ENCODE peak calls at places on chromosomes 11 and 22, in five cellular contexts. One of them, this sample, is unnamed.

GRCh38 chr22:44917372-44918165 is 92.2 kb downstream of the PHF21B start:
- DNase-seq in activated CD4-positive, CD25-positive, alpha-beta regulatory T cell: no peak
- DNase-seq in RPMI7951: no peak
- DNase-seq in EH: no peak
- DNase-seq in brain pericyte: no peak
- DNase-seq in this sample: no peak

GRCh38 chr11:1829039-1829820 is 5.6 kb upstream of the SYT8 start:
- DNase-seq in activated CD4-positive, CD25-positive, alpha-beta regulatory T cell: no peak
- DNase-seq in RPMI7951: peak; percentile 91
- DNase-seq in EH: peak; percentile 83
- DNase-seq in brain pericyte: no peak
- DNase-seq in this sample: no peak

GRCh38 chr22:44351685-44352377 is 39.1 kb upstream of the SHISAL1 start:
- DNase-seq in activated CD4-positive, CD25-positive, alpha-beta regulatory T cell: no peak
- DNase-seq in RPMI7951: peak; percentile 85
- DNase-seq in EH: peak; percentile 94
- DNase-seq in brain pericyte: no peak
- DNase-seq in this sample: no peak

GRCh38 chr11:68372114-68372513 is 59.7 kb downstream of the LRP5 start:
- DNase-seq in activated CD4-positive, CD25-positive, alpha-beta regulatory T cell: no peak
- DNase-seq in RPMI7951: no peak
- DNase-seq in EH: no peak
- DNase-seq in brain pericyte: no peak
- DNase-seq in this sample: no peak

GRCh38 chr11:72216638-72217037 is at the start of gene FOLR2:
- DNase-seq in activated CD4-positive, CD25-positive, alpha-beta regulatory T cell: no peak
- DNase-seq in RPMI7951: no peak
- DNase-seq in EH: no peak
- DNase-seq in brain pericyte: no peak
- DNase-seq in this sample: no peak

GRCh38 chr11:70688142-70688541 is 289.8 kb downstream of the CTTN start:
- DNase-seq in activated CD4-positive, CD25-positive, alpha-beta regulatory T cell: no peak
- DNase-seq in RPMI7951: no peak
- DNase-seq in EH: no peak
- DNase-seq in brain pericyte: no peak
- DNase-seq in this sample: no peak

GRCh38 chr22:38034278-38034882 is 22.8 kb upstream of the PICK1 start:
- DNase-seq in activated CD4-positive, CD25-positive, alpha-beta regulatory T cell: no peak
- DNase-seq in RPMI7951: peak; percentile 90
- DNase-seq in EH: peak; percentile 95
- DNase-seq in brain pericyte: peak; percentile 47
- DNase-seq in this sample: no peak

GRCh38 chr11:131546218-131546895 is 175.9 kb downstream of the NTM start:
- DNase-seq in activated CD4-positive, CD25-positive, alpha-beta regulatory T cell: no peak
- DNase-seq in RPMI7951: no peak
- DNase-seq in EH: no peak
- DNase-seq in brain pericyte: no peak
- DNase-seq in this sample: no peak

GRCh38 chr11:126158054-126158791 is 53.2 kb downstream of the RPUSD4 start:
- DNase-seq in activated CD4-positive, CD25-positive, alpha-beta regulatory T cell: no peak
- DNase-seq in RPMI7951: peak; percentile 52
- DNase-seq in EH: no peak
- DNase-seq in brain pericyte: no peak
- DNase-seq in this sample: no peak

GRCh38 chr11:1632053-1632714 is 2.6 kb downstream of the KRTAP5-5 start:
- DNase-seq in activated CD4-positive, CD25-positive, alpha-beta regulatory T cell: no peak
- DNase-seq in RPMI7951: no peak
- DNase-seq in EH: no peak
- DNase-seq in brain pericyte: no peak
- DNase-seq in this sample: no peak